ENCODE peak calls at places on chromosomes 4 and X, in nine cellular contexts. C, U, G, N, Z, B, Y, H and I are unnamed samples.

GRCh38 chr4:8710946-8711345 is 118.4 kb downstream of the CPZ start:
- DNase-seq in C (no peak), U (no peak), G (peak), N (no peak), Z (no peak), B (no peak), Y (no peak), H (no peak), I (no peak)

GRCh38 chr4:54929459-54929858 is 195.9 kb downstream of the KDR start:
- DNase-seq in C (no peak), U (no peak), G (no peak), N (no peak), Z (no peak), B (no peak), Y (no peak), H (no peak), I (no peak)

GRCh38 chr4:931194-931959 is 739 bp downstream of the GAK start:
- DNase-seq in C (no peak), U (no peak), G (no peak), N (peak), Z (peak), B (no peak), Y (no peak), H (peak), I (no peak)

GRCh38 chr4:20353646-20354045 is 101.9 kb downstream of the SLIT2 start:
- DNase-seq in C (no peak), U (no peak), G (no peak), N (no peak), Z (no peak), B (no peak), Y (no peak), H (no peak), I (no peak)

GRCh38 chr4:148834804-148835598 is 392.8 kb upstream of the NR3C2 start:
- DNase-seq in C (no peak), U (no peak), G (no peak), N (peak), Z (peak), B (no peak), Y (no peak), H (no peak), I (no peak)

GRCh38 chrX:1222511-1223252 is 10.2 kb upstream of the CRLF2 start:
- DNase-seq in C (peak), U (no peak), G (no peak), N (no peak), Z (peak), B (no peak), Y (no peak), H (no peak), I (no peak)

GRCh38 chr4:140252144-140252741 is 98.3 kb upstream of the MAML3 start:
- DNase-seq in C (peak), U (no peak), G (no peak), N (no peak), Z (no peak), B (no peak), Y (peak), H (no peak), I (no peak)

GRCh38 chr4:125639182-125639621 is 324.4 kb downstream of the FAT4 start:
- DNase-seq in C (no peak), U (no peak), G (peak), N (peak), Z (no peak), B (no peak), Y (peak), H (no peak), I (peak)

GRCh38 chr4:19748470-19748869 is 503.2 kb upstream of the SLIT2 start:
- DNase-seq in C (no peak), U (no peak), G (peak), N (peak), Z (no peak), B (no peak), Y (no peak), H (peak), I (no peak)

GRCh38 chr4:153166971-153167501 is 37.2 kb upstream of the TRIM2 start:
- DNase-seq in C (no peak), U (no peak), G (no peak), N (peak), Z (peak), B (no peak), Y (no peak), H (no peak), I (no peak)

GRCh38 chr4:76257824-76258223 is 6.3 kb downstream of the FAM47E start:
- DNase-seq in C (no peak), U (no peak), G (no peak), N (no peak), Z (no peak), B (no peak), Y (no peak), H (no peak), I (no peak)

GRCh38 chrX:46575991-46576392 is 2.4 kb downstream of the CHST7 start:
- DNase-seq in C (no peak), U (no peak), G (peak), N (peak), Z (peak), B (no peak), Y (no peak), H (no peak), I (peak)

GRCh38 chrX:95628796-95629195 is 1055.8 kb upstream of the DIAPH2 start:
- DNase-seq in C (no peak), U (no peak), G (no peak), N (no peak), Z (no peak), B (no peak), Y (no peak), H (no peak), I (no peak)

GRCh38 chr4:71713611-71714203 is 70.2 kb downstream of the GC start:
- DNase-seq in C (no peak), U (no peak), G (no peak), N (peak), Z (peak), B (no peak), Y (no peak), H (peak), I (no peak)

GRCh38 chr4:185504098-185505047 is 30.9 kb downstream of the PDLIM3 start:
- DNase-seq in C (no peak), U (no peak), G (peak), N (peak), Z (no peak), B (no peak), Y (no peak), H (peak), I (peak)

GRCh38 chr4:628821-629635 is 3.7 kb downstream of the PDE6B start:
- DNase-seq in C (no peak), U (no peak), G (no peak), N (no peak), Z (no peak), B (no peak), Y (peak), H (no peak), I (no peak)

GRCh38 chr4:22869235-22869634 is 176.5 kb downstream of the GBA3 start:
- DNase-seq in C (no peak), U (no peak), G (no peak), N (no peak), Z (no peak), B (no peak), Y (peak), H (no peak), I (no peak)

GRCh38 chr4:47612116-47613023 is 127.3 kb downstream of the ATP10D start:
- DNase-seq in C (no peak), U (no peak), G (no peak), N (peak), Z (peak), B (no peak), Y (no peak), H (no peak), I (no peak)

GRCh38 chr4:176387571-176387970 is 67.8 kb downstream of the SPCS3 start:
- DNase-seq in C (no peak), U (no peak), G (no peak), N (peak), Z (no peak), B (no peak), Y (no peak), H (no peak), I (no peak)

GRCh38 chr4:176999943-177000543 is 207.3 kb upstream of the VEGFC start:
- DNase-seq in C (peak), U (no peak), G (no peak), N (no peak), Z (peak), B (no peak), Y (no peak), H (peak), I (no peak)

GRCh38 chrX:111719426-111720210 is 38.6 kb downstream of the ALG13 start:
- DNase-seq in C (no peak), U (no peak), G (no peak), N (peak), Z (no peak), B (no peak), Y (no peak), H (no peak), I (no peak)

GRCh38 chrX:1137531-1137930 is 74.9 kb downstream of the CRLF2 start:
- DNase-seq in C (no peak), U (no peak), G (no peak), N (no peak), Z (no peak), B (no peak), Y (peak), H (no peak), I (peak)

GRCh38 chr4:81466841-81467671 is 4.7 kb downstream of the RASGEF1B start:
- DNase-seq in C (no peak), U (peak), G (no peak), N (peak), Z (peak), B (no peak), Y (peak), H (peak), I (no peak)

GRCh38 chrX:118251251-118251650 is 94.7 kb upstream of the WDR44 start:
- DNase-seq in C (no peak), U (no peak), G (no peak), N (peak), Z (peak), B (no peak), Y (no peak), H (no peak), I (no peak)

GRCh38 chr4:105520819-105521790 is 31.3 kb upstream of the ARHGEF38 start:
- DNase-seq in C (peak), U (no peak), G (no peak), N (peak), Z (peak), B (no peak), Y (no peak), H (peak), I (peak)

GRCh38 chr4:19178835-19179234 is 1072.9 kb upstream of the SLIT2 start:
- DNase-seq in C (no peak), U (no peak), G (no peak), N (no peak), Z (no peak), B (no peak), Y (no peak), H (no peak), I (no peak)

GRCh38 chr4:41028392-41029076 is 185.8 kb downstream of the APBB2 start:
- DNase-seq in C (no peak), U (no peak), G (no peak), N (peak), Z (no peak), B (no peak), Y (no peak), H (no peak), I (no peak)

GRCh38 chr4:99179626-99180025 is 35.5 kb upstream of the ADH4 start:
- DNase-seq in C (no peak), U (no peak), G (no peak), N (no peak), Z (no peak), B (no peak), Y (no peak), H (no peak), I (peak)

GRCh38 chrX:121308276-121308805 is 260.9 kb downstream of the GLUD2 start:
- DNase-seq in C (peak), U (no peak), G (no peak), N (no peak), Z (peak), B (no peak), Y (peak), H (peak), I (no peak)

GRCh38 chrX:119758682-119759332 is 419 bp downstream of the SOWAHD start:
- DNase-seq in C (no peak), U (no peak), G (peak), N (no peak), Z (peak), B (no peak), Y (peak), H (no peak), I (peak)

GRCh38 chr4:116664198-116664597 is 421.2 kb downstream of the TRAM1L1 start:
- DNase-seq in C (no peak), U (no peak), G (no peak), N (no peak), Z (no peak), B (no peak), Y (peak), H (no peak), I (no peak)
- TF ChIP-seq CTCF in C (no peak), U (no peak), G (no peak), N (no peak), Z (peak), B (no peak), Y (peak), H (no peak), I (no peak)

DNA sequence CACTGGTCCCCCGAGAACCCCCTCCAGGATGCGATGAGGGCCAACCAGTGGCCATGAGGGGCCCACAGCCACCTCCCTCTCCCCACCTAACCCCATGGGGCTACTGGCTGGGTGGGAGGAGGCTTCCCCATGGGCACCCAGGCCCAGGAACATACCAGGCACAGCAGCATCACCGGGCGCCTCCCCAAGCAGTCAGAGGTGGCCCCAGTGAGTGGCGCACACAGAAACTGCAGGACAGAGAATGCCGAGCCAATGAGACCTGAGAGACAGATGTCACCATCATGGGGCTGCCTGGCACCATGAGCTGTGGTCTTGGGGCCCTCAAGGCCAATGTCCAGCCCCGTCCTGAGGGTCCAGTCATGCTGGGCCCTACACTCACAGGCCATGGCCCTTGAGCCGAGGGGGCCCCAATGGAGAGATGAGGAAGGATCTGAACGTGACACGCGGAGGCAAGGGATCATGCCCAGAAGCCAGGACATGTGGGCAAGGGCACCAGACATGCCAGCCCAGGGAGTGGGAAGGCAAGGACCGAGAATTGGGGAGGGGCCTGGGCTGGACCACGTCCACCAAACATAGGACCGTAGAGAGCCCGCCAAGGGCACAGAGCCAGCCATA is 30.1 kb downstream of the NOP14 start:
- DNase-seq in C (no peak), U (no peak), G (peak), N (no peak), Z (no peak), B (no peak), Y (no peak), H (no peak), I (peak)
- H3K27ac ChIP-seq in C (peak), U (peak), G (peak), N (peak), Z (peak), B (peak), Y (no peak), H (peak), I (no peak)

GRCh38 chr4:175054980-175055379 is 136.8 kb downstream of the ADAM29 start:
- DNase-seq in C (no peak), U (no peak), G (no peak), N (no peak), Z (no peak), B (no peak), Y (peak), H (no peak), I (no peak)
- TF ChIP-seq CTCF in C (no peak), U (no peak), G (no peak), N (no peak), Z (no peak), B (no peak), Y (peak), H (no peak), I (no peak)

GRCh38 chrX:153767674-153768055 is 3.6 kb downstream of the PLXNB3 start:
- DNase-seq in C (no peak), U (no peak), G (no peak), N (no peak), Z (no peak), B (no peak), Y (peak), H (no peak), I (peak)

GRCh38 chrX:153766871-153767673 is 3.0 kb downstream of the PLXNB3 start:
- DNase-seq in C (no peak), U (no peak), G (no peak), N (no peak), Z (no peak), B (no peak), Y (peak), H (no peak), I (peak)

GRCh38 chrX:153764786-153765137 is 713 bp downstream of the PLXNB3 start:
- DNase-seq in C (no peak), U (no peak), G (no peak), N (no peak), Z (no peak), B (no peak), Y (no peak), H (no peak), I (peak)

GRCh38 chrX:153765138-153766079 is 1.4 kb downstream of the PLXNB3 start:
- DNase-seq in C (no peak), U (no peak), G (no peak), N (peak), Z (no peak), B (no peak), Y (peak), H (no peak), I (peak)

GRCh38 chrX:153766098-153766817 is 2.2 kb downstream of the PLXNB3 start:
- DNase-seq in C (no peak), U (peak), G (no peak), N (peak), Z (peak), B (no peak), Y (peak), H (peak), I (peak)
- H3K27ac ChIP-seq in C (peak), U (no peak), G (peak), N (peak), Z (no peak), B (peak), Y (no peak), H (peak), I (no peak)

DNA sequence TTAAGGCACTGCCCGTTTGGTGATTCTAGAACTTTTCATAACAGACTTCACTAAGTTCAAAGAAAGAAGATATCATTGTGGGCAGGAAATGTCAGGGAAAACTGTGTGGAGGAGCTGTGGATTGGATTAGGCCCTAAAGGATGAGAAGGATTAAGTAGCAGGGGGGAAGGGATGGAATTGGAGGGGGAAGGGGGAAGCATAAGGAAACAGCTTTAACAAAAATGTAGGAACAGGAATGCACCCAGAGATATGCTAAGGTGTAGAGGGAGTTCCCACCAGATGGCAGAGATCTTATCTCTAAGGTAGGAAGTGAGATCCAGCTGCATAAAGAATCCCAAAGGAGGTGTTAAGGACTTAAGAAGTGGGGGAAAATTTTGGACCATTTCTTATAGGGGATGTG is 114.5 kb downstream of the LARP7 start:
- DNase-seq in C (no peak), U (no peak), G (no peak), N (no peak), Z (no peak), B (no peak), Y (peak), H (no peak), I (no peak)
- TF ChIP-seq CTCF in C (no peak), U (no peak), G (no peak), N (no peak), Z (no peak), B (no peak), Y (no peak), H (no peak), I (no peak)

GRCh38 chr4:169256856-169257756 is 13.7 kb downstream of the SH3RF1 start:
- DNase-seq in C (no peak), U (no peak), G (no peak), N (no peak), Z (no peak), B (no peak), Y (no peak), H (no peak), I (no peak)
- H3K27ac ChIP-seq in C (peak), U (no peak), G (peak), N (no peak), Z (no peak), B (no peak), Y (no peak), H (no peak), I (no peak)

DNA sequence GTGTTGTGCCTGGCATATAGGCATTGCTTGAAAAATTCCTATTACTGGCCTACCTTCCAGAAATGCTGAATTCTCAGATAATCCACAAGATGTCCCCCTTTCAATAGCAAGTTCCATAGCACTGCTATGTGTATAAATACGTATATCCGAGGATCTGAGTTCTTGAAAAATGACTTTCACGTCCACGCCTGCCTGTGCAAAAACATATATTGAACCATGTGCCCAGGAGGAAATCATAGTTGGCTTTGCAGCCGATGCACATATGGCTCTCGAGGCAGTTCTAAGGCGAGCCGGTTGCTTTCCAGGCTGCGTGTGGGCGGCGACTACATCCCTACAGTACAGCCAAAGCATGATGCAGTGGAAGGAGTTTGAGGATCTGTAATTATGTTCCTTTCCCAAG is 55.4 kb upstream of the ESX1 start:
- DNase-seq in C (no peak), U (no peak), G (no peak), N (peak), Z (peak), B (no peak), Y (no peak), H (peak), I (no peak)
- TF ChIP-seq CTCF in C (peak), U (no peak), G (no peak), N (peak), Z (peak), B (no peak), Y (no peak), H (peak), I (peak)

GRCh38 chr4:108433832-108434231 is 186.5 kb upstream of the RPL34 start:
- DNase-seq in C (no peak), U (peak), G (no peak), N (peak), Z (peak), B (no peak), Y (no peak), H (no peak), I (no peak)
- H3K27ac ChIP-seq in C (no peak), U (peak), G (peak), N (peak), Z (no peak), B (no peak), Y (no peak), H (no peak), I (no peak)

GRCh38 chr4:165013691-165014090 is 18.1 kb upstream of the TRIM60 start:
- DNase-seq in C (no peak), U (no peak), G (no peak), N (no peak), Z (no peak), B (no peak), Y (no peak), H (no peak), I (no peak)

GRCh38 chr4:165010991-165011390 is 20.8 kb upstream of the TRIM60 start:
- DNase-seq in C (no peak), U (no peak), G (no peak), N (no peak), Z (no peak), B (no peak), Y (no peak), H (no peak), I (no peak)

GRCh38 chr4:165011403-165011802 is 20.4 kb upstream of the TRIM60 start:
- DNase-seq in C (no peak), U (no peak), G (no peak), N (no peak), Z (peak), B (no peak), Y (no peak), H (peak), I (no peak)

GRCh38 chr4:165016971-165017370 is 14.8 kb upstream of the TRIM60 start:
- DNase-seq in C (peak), U (no peak), G (no peak), N (no peak), Z (no peak), B (no peak), Y (peak), H (no peak), I (no peak)
- TF ChIP-seq CTCF in C (no peak), U (no peak), G (no peak), N (peak), Z (peak), B (no peak), Y (peak), H (no peak), I (no peak)

DNA sequence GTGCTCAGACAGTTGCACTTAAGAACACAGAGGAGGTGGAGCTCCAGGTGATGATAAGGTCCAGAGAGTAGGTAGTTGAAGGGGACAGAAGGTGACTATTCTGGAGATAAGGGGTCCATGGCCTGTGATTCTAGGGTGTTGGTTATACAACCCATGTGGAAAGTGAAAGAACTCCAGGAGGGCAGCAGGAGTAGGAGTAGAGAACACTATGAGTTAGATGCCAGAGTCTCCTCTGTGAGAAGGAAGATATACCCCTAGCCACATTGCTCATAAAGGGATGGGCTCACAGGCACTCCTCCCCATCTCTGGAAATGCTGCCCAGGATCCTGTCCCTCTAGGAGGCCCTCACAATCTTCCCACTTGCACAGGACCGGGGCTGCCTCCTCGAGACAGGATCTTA is 9.2 kb downstream of the MAGED1 start:
- DNase-seq in C (no peak), U (no peak), G (no peak), N (no peak), Z (no peak), B (no peak), Y (no peak), H (no peak), I (no peak)
- H3K27ac ChIP-seq in C (no peak), U (no peak), G (no peak), N (no peak), Z (no peak), B (no peak), Y (no peak), H (no peak), I (no peak)